ENCODE peak calls at places on chromosomes 1 and 21, in five cellular contexts. H is IMR-90, W is HepG2, L is HEK293T, E is GM12878. B is an unnamed sample.

GRCh38 chr21:39860600-39860999 is 6.6 kb upstream of the PCP4 start:
- DNase-seq in H (no peak), W (no peak), L (no peak), E (no peak), B (no peak)

GRCh38 chr1:118984086-118984989 is 3.8 kb downstream of the TBX15 start:
- DNase-seq in H (peak; percentile 5), W (no peak), L (no peak), E (no peak), B (no peak)

GRCh38 chr1:25683731-25684130 is 67.1 kb downstream of the MAN1C1 start:
- DNase-seq in H (peak; percentile 63), W (no peak), L (no peak), E (no peak), B (no peak)

GRCh38 chr1:17340358-17340757 is 31.6 kb upstream of the PADI6 start:
- DNase-seq in H (no peak), W (no peak), L (no peak), E (no peak), B (no peak)

GRCh38 chr1:28602536-28603439 is 10.7 kb downstream of the RAB42 start:
- DNase-seq in H (peak; percentile 82), W (peak; percentile 81), L (peak; percentile 84), E (no peak), B (peak; percentile 70)

GRCh38 chr1:72564749-72565148 is 282.4 kb upstream of the NEGR1 start:
- DNase-seq in H (no peak), W (no peak), L (no peak), E (no peak), B (no peak)

GRCh38 chr1:1550591-1551432 is 10.4 kb upstream of the TMEM240 start:
- DNase-seq in H (peak; percentile 36), W (peak; percentile 32), L (peak; percentile 46), E (no peak), B (peak; percentile 12)

GRCh38 chr1:154975409-154976205 is 1.1 kb downstream of the CKS1B start:
- DNase-seq in H (peak; percentile 53), W (no peak), L (no peak), E (peak; percentile 51), B (no peak)

GRCh38 chr1:208601569-208601968 is 357.4 kb upstream of the PLXNA2 start:
- DNase-seq in H (no peak), W (no peak), L (no peak), E (no peak), B (no peak)

GRCh38 chr1:208598021-208598420 is 353.8 kb upstream of the PLXNA2 start:
- DNase-seq in H (no peak), W (no peak), L (no peak), E (no peak), B (no peak)

GRCh38 chr1:208597571-208597970 is 353.4 kb upstream of the PLXNA2 start:
- DNase-seq in H (no peak), W (no peak), L (no peak), E (no peak), B (no peak)

GRCh38 chr1:208599063-208599462 is 354.9 kb upstream of the PLXNA2 start:
- DNase-seq in H (no peak), W (no peak), L (no peak), E (no peak), B (no peak)

GRCh38 chr1:208600456-208600855 is 356.3 kb upstream of the PLXNA2 start:
- DNase-seq in H (no peak), W (no peak), L (no peak), E (no peak), B (no peak)
- TF ChIP-seq BHLHE40 in H (no peak), W (no peak), L (no peak), E (no peak), B (no peak)

GRCh38 chr1:116751626-116752025 is 2.6 kb upstream of the CD2 start:
- DNase-seq in H (no peak), W (no peak), L (no peak), E (no peak), B (no peak)

GRCh38 chr1:116755681-116756080 is 1.5 kb downstream of the CD2 start:
- DNase-seq in H (no peak), W (no peak), L (no peak), E (no peak), B (no peak)

GRCh38 chr1:116755036-116755435 is 806 bp downstream of the CD2 start:
- DNase-seq in H (no peak), W (no peak), L (no peak), E (no peak), B (no peak)

GRCh38 chr1:116751149-116751548 is 3.1 kb upstream of the CD2 start:
- DNase-seq in H (no peak), W (no peak), L (no peak), E (no peak), B (no peak)

GRCh38 chr1:116754203-116754977 is at the start of gene CD2:
- DNase-seq in H (no peak), W (no peak), L (no peak), E (no peak), B (no peak)
- TF ChIP-seq BHLHE40 in H (no peak), W (no peak), L (no peak), E (no peak), B (no peak)

DNA sequence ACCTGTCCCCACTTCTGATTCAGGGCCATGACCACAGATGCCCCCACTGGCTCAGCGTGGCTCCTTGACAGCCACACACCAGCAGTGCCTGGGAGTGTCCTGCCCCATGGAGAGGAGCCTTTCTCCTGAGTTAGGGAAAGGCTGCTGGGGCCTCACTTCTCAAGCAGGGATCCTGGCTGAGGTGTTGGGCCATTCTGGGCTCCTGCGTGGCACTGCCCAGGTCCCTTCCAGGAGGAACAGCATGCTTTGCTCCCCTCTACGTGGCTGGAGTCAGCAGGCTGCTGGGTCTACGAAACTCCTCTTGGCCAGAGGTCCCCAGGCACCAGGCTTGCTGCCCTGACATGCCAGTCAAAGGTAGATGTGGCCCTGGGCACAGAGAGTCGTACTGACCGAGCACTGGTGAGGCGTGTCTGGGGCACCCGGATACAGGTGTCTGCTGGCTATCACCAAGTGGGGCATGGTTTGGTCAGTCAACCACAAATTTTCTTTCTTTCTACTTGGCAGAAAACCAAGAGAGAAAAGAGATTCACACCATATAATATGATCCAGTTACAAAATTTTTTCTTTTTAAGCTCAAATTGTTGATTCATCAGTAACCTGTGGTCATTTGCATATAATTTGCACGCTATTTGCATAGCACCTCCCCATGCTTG is 4.1 kb downstream of the ADORA1 start:
- DNase-seq in H (no peak), W (no peak), L (no peak), E (no peak), B (no peak)
- TF ChIP-seq BHLHE40 in H (no peak), W (no peak), L (no peak), E (no peak), B (no peak)

DNA sequence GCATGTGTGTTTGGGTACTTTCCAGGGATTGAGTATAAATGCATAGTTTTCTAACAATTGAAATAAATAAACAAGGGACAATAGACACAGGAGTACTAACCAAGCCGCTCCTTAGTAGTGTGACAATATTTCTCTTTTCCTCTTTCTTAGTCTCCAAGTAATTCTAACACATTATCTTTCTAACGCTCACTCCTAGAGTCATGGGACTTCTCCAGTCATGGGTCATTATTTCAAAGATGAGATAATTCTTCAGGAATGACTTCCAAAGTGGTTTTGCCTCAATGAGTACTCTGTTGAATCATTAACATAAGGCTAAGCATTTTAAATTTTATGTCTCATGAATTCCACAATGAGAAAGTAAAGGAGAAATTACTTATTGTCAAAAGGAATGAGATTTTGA is 605.8 kb upstream of the ADAMTS5 start:
- DNase-seq in H (peak; percentile 90), W (no peak), L (no peak), E (no peak), B (no peak)
- TF ChIP-seq BHLHE40 in H (peak; percentile 25), W (no peak), L (no peak), E (no peak), B (no peak)

GRCh38 chr1:31714442-31715096 is 10.8 kb upstream of the COL16A1 start:
- DNase-seq in H (peak; percentile 49), W (peak; percentile 39), L (peak; percentile 83), E (no peak), B (peak; percentile 69)

GRCh38 chr1:31715097-31715872 is 11.5 kb upstream of the COL16A1 start:
- DNase-seq in H (peak; percentile 81), W (peak; percentile 86), L (peak; percentile 96), E (no peak), B (peak; percentile 87)

GRCh38 chr1:31715873-31716220 is 12.0 kb upstream of the COL16A1 start:
- DNase-seq in H (no peak), W (no peak), L (no peak), E (no peak), B (no peak)

GRCh38 chr1:31712041-31712440 is 8.2 kb upstream of the COL16A1 start:
- DNase-seq in H (peak; percentile 83), W (no peak), L (no peak), E (no peak), B (no peak)

GRCh38 chr1:31712625-31713024 is 8.8 kb upstream of the COL16A1 start:
- DNase-seq in H (peak; percentile 86), W (no peak), L (no peak), E (no peak), B (peak; percentile 49)
- TF ChIP-seq BHLHE40 in H (peak; percentile 54), W (no peak), L (no peak), E (no peak), B (no peak)

GRCh38 chr1:201007481-201007880 is 16.0 kb downstream of the KIF21B start:
- DNase-seq in H (no peak), W (no peak), L (no peak), E (no peak), B (no peak)

GRCh38 chr1:201002510-201002909 is 21.0 kb downstream of the KIF21B start:
- DNase-seq in H (no peak), W (no peak), L (no peak), E (no peak), B (no peak)

GRCh38 chr1:201004154-201004553 is 19.4 kb downstream of the KIF21B start:
- DNase-seq in H (no peak), W (no peak), L (no peak), E (no peak), B (no peak)

GRCh38 chr1:201006450-201006849 is 17.1 kb downstream of the KIF21B start:
- DNase-seq in H (no peak), W (no peak), L (no peak), E (no peak), B (no peak)

DNA sequence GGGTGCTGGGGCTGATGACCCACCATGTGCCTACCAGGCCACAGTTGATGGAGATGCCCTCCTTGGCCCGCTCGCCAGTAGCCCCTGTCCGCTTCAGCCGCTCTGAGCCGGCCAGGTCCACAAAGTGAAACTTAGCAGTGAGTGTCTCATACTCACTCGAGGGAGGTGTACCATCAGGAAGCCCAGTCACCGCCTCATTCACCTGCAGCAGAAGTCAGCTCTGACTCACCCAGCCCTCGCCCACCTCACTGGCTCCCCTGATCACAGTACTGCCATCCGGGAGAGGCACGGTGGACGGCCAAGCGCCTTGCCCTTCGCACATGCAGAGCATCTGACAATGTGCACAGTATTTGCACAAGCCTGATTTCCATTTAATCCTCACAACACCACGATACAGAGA is 18.8 kb downstream of the KIF21B start:
- DNase-seq in H (no peak), W (no peak), L (no peak), E (no peak), B (no peak)
- TF ChIP-seq BHLHE40 in H (no peak), W (no peak), L (no peak), E (no peak), B (no peak)

DNA sequence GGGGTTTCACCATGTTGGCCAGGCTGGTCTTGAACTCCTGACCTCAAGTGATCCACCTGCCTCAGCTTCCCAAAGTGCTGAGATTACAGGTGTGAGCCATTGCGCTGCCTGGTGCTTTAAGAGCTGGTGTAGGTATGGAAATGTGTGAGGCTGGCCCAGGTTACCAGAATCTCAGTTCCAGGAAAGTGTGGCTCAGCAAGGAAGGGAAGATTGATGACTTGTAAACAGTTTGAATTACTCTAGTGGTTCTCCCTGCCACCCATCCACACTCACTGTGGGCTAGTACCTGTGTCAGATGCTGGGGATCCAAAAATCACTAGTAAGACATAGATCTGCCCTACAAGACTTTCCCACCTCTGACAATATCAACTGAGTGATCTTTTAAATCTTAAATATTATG is 34.5 kb upstream of the SLC35D1 start:
- DNase-seq in H (no peak), W (no peak), L (no peak), E (no peak), B (no peak)
- TF ChIP-seq BHLHE40 in H (no peak), W (no peak), L (no peak), E (no peak), B (no peak)